ENCODE peak calls at places on chromosome 5, in six cellular contexts. U is C1 segment of cervical spinal cord; W is T-helper 2 cell treated with Interferon-gamma antibody and Interleukin-4, amounts not matched to agents 5 μg/mL and 100 μg/mL, for 36 hours; O is choroid plexus epithelial cell; N is activated T-helper 1 cell treated with anti-CD3 and anti-CD28 coated beads, Interleukin-12 subunit alpha, Interleukin-12 subunit beta, Interleukin-2, Interleukin-4 antibody, amounts not matched to agents 30 ng/mL and 10 ng/mL and 1 ng/mL, durations not matched to agents 14 hours and 24 hours and 36 hours; E is stimulated activated CD4-positive, alpha-beta T cell treated with anti-CD3 and anti-CD28 coated beads, Interleukin-2, amount 100 ng/mL, for 24 hours. A is an unnamed sample.

GRCh38 chr5:122421379-122422081 is 109.5 kb downstream of the SNCAIP start:
- DNase-seq in E (no peak), O (no peak), N (no peak), W (no peak), U (no peak), A (no peak)

GRCh38 chr5:90015584-90016018 is 394.0 kb downstream of the CETN3 start:
- DNase-seq in N (no peak), W (no peak), U (no peak), E (no peak), O (peak), A (no peak)

GRCh38 chr5:123088031-123088805 is 823 bp upstream of the PRDM6 start:
- DNase-seq in W (no peak), O (no peak), N (no peak), E (no peak), U (no peak), A (peak)

GRCh38 chr5:52190737-52191136 is 597.0 kb upstream of the ITGA1 start:
- DNase-seq in E (no peak), O (no peak), N (no peak), U (no peak), W (no peak), A (no peak)

GRCh38 chr5:181164076-181164952 is 16.9 kb downstream of the OR2V2 start:
- DNase-seq in N (no peak), E (no peak), W (no peak), O (no peak), U (no peak), A (no peak)

GRCh38 chr5:79702606-79703380 is 13.2 kb downstream of the CMYA5 start:
- DNase-seq in N (no peak), U (no peak), E (peak), W (peak), O (peak), A (peak)

GRCh38 chr5:112228672-112229071 is 190.4 kb downstream of the EPB41L4A start:
- DNase-seq in N (no peak), W (no peak), O (peak), E (no peak), U (no peak), A (peak)

GRCh38 chr5:131589510-131590348 is 45.3 kb downstream of the RAPGEF6 start:
- DNase-seq in E (no peak), U (no peak), N (no peak), W (no peak), O (peak), A (peak)

GRCh38 chr5:115949096-115949495 is 13.2 kb upstream of the LVRN start:
- DNase-seq in O (peak), U (no peak), N (no peak), E (no peak), W (no peak), A (no peak)

GRCh38 chr5:137648361-137648760 is 87.5 kb downstream of the KLHL3 start:
- DNase-seq in O (no peak), U (peak), E (no peak), N (no peak), W (no peak), A (no peak)

GRCh38 chr5:81233080-81233634 is at the start of gene CKMT2:
- DNase-seq in W (no peak), O (peak), U (peak), N (no peak), E (no peak), A (no peak)

GRCh38 chr5:2686296-2686695 is 65.2 kb downstream of the IRX2 start:
- DNase-seq in E (no peak), O (no peak), N (no peak), U (no peak), W (no peak), A (no peak)

GRCh38 chr5:5295361-5295760 is 127.1 kb upstream of the ICE1 start:
- DNase-seq in U (no peak), E (no peak), N (no peak), W (no peak), O (no peak), A (no peak)

GRCh38 chr5:133870661-133871060 is 97.8 kb downstream of the C5orf15 start:
- DNase-seq in U (no peak), N (no peak), W (no peak), O (peak), E (no peak), A (no peak)

GRCh38 chr5:30392897-30393296 is 800.6 kb upstream of the CDH6 start:
- DNase-seq in O (no peak), U (no peak), E (no peak), N (no peak), W (no peak), A (no peak)

GRCh38 chr5:138458856-138459255 is 6.4 kb upstream of the EGR1 start:
- DNase-seq in E (no peak), O (no peak), N (no peak), U (no peak), W (no peak), A (no peak)

GRCh38 chr5:143198332-143198731 is 205.2 kb downstream of the NR3C1 start:
- DNase-seq in E (no peak), W (no peak), N (no peak), O (no peak), U (no peak), A (no peak)

GRCh38 chr5:146048994-146049703 is 56.2 kb downstream of the PLAC8L1 start:
- DNase-seq in U (no peak), O (peak), W (peak), N (no peak), E (no peak), A (peak)

GRCh38 chr5:25119654-25120053 is 474.9 kb upstream of the CDH10 start:
- DNase-seq in W (no peak), O (peak), U (no peak), E (no peak), N (no peak), A (peak)

GRCh38 chr5:100690036-100690560 is 154.9 kb downstream of the FAM174A start:
- DNase-seq in W (no peak), E (no peak), U (no peak), O (peak), N (no peak), A (no peak)

GRCh38 chr5:151072234-151073025 is 8.4 kb downstream of the TNIP1 start:
- DNase-seq in E (no peak), W (no peak), O (peak), N (no peak), U (no peak), A (no peak)

GRCh38 chr5:117177302-117177701 is 602.7 kb upstream of the SEMA6A start:
- DNase-seq in N (no peak), W (no peak), O (no peak), U (no peak), E (no peak), A (no peak)

A was measured in HuH-7.5.